ENCODE peak calls at places on chromosomes 16 and 17, in four cellular contexts. G is AG04450, D is NCI-H2081, I is cardiac septum. F is an unnamed sample.

GRCh38 chr16:67163164-67163902 is 1.2 kb upstream of the HSF4 start:
- DNase-seq in G (no peak), D (peak), I (no peak), F (peak)

GRCh38 chr16:27222499-27223225 is 19.3 kb downstream of the KDM8 start:
- DNase-seq in G (no peak), D (peak), I (no peak), F (no peak)

GRCh38 chr17:1649844-1650409 is at the start of gene RILP:
- DNase-seq in G (no peak), D (no peak), I (peak), F (peak)

GRCh38 chr17:61390479-61390791 is 9.2 kb upstream of the TBX2 start:
- DNase-seq in G (no peak), D (no peak), I (no peak), F (no peak)

GRCh38 chr16:78228704-78229103 is 129.2 kb downstream of the WWOX start:
- DNase-seq in G (no peak), D (no peak), I (no peak), F (no peak)

GRCh38 chr17:48439473-48439872 is 9.5 kb upstream of the SKAP1 start:
- DNase-seq in G (no peak), D (no peak), I (no peak), F (no peak)

GRCh38 chr16:87483481-87483880 is 9.3 kb downstream of the ZCCHC14 start:
- DNase-seq in G (no peak), D (no peak), I (no peak), F (no peak)

GRCh38 chr17:82978765-82979349 is 100.6 kb upstream of the METRNL start:
- DNase-seq in G (no peak), D (no peak), I (no peak), F (no peak)

GRCh38 chr16:85916141-85916890 is 17.4 kb downstream of the IRF8 start:
- DNase-seq in G (no peak), D (no peak), I (no peak), F (no peak)

GRCh38 chr16:29775742-29776408 is 2.2 kb upstream of the ZG16 start:
- DNase-seq in G (no peak), D (no peak), I (no peak), F (no peak)

GRCh38 chr17:39675390-39676082 is 7.3 kb downstream of the PNMT start:
- DNase-seq in G (no peak), D (no peak), I (no peak), F (no peak)

GRCh38 chr17:4986403-4986802 is 1.1 kb downstream of the CAMTA2 start:
- DNase-seq in G (no peak), D (no peak), I (no peak), F (no peak)

GRCh38 chr17:40978752-40979151 is 5.4 kb downstream of the KRT40 start:
- DNase-seq in G (no peak), D (no peak), I (no peak), F (no peak)

GRCh38 chr17:80443916-80444708 is 29.1 kb downstream of the ENDOV start:
- DNase-seq in G (no peak), D (peak), I (no peak), F (no peak)

GRCh38 chr17:51018541-51018940 is 102.1 kb downstream of the SPAG9 start:
- DNase-seq in G (no peak), D (no peak), I (no peak), F (no peak)

GRCh38 chr17:33012522-33013033 is 20.9 kb downstream of the SPACA3 start:
- DNase-seq in G (peak), D (no peak), I (no peak), F (peak)

GRCh38 chr17:40345161-40346034 is 19.1 kb downstream of the GJD3 start:
- DNase-seq in G (no peak), D (peak), I (no peak), F (no peak)

GRCh38 chr17:12987120-12987519 is 30.7 kb downstream of the ELAC2 start:
- DNase-seq in G (no peak), D (no peak), I (no peak), F (no peak)